ENCODE peak calls at places on chromosomes 12 and 14, in nine cellular contexts. Y is stomach, M is vagina, P is suprapubic skin, S is sigmoid colon, D is GM12892, G is breast epithelium, T is transverse colon, H is GM23338. O is an unnamed sample.
A peak's percentile ranks its signal among the peaks of the same experiment; 100 is the strongest.

GRCh38 chr14:102087762-102088011 is 843 bp upstream of the HSP90AA1 start:
- DNase-seq in Y (no peak), M (no peak), P (no peak), S (no peak), D (no peak), G (no peak), T (no peak), H (peak; percentile 52), O (no peak)

GRCh38 chr14:94380225-94381148 is 7.9 kb downstream of the SERPINA1 start:
- DNase-seq in Y (no peak), M (no peak), P (no peak), S (peak; percentile 29), D (no peak), G (no peak), T (no peak), H (no peak), O (no peak)

GRCh38 chr12:89918172-89918880 is 209.7 kb upstream of the ATP2B1 start:
- DNase-seq in Y (no peak), M (no peak), P (no peak), S (no peak), D (no peak), G (no peak), T (peak; percentile 51), H (no peak), O (no peak)

GRCh38 chr12:22100952-22101748 is 55.1 kb downstream of the CMAS start:
- DNase-seq in Y (peak; percentile 46), M (no peak), P (no peak), S (no peak), D (no peak), G (no peak), T (peak; percentile 31), H (peak; percentile 86), O (no peak)

GRCh38 chr12:33514893-33515292 is 75.3 kb upstream of the SYT10 start:
- DNase-seq in Y (no peak), M (no peak), P (no peak), S (no peak), D (no peak), G (no peak), T (no peak), H (peak; percentile 60), O (no peak)

GRCh38 chr12:130016194-130016593 is 112.4 kb upstream of the TMEM132D start:
- DNase-seq in Y (no peak), M (no peak), P (no peak), S (no peak), D (no peak), G (peak; percentile 67), T (no peak), H (no peak), O (no peak)

GRCh38 chr14:64755661-64756265 is 51.5 kb downstream of the PLEKHG3 start:
- DNase-seq in Y (no peak), M (no peak), P (no peak), S (no peak), D (no peak), G (no peak), T (peak; percentile 81), H (no peak), O (no peak)

GRCh38 chr12:73514672-73515071 is 1023.0 kb upstream of the ATXN7L3B start:
- DNase-seq in Y (no peak), M (no peak), P (no peak), S (no peak), D (no peak), G (no peak), T (no peak), H (peak; percentile 56), O (no peak)

GRCh38 chr12:119363037-119363436 is 28.5 kb downstream of the CCDC60 start:
- DNase-seq in Y (no peak), M (no peak), P (no peak), S (no peak), D (no peak), G (no peak), T (no peak), H (no peak), O (no peak)

GRCh38 chr12:93740721-93741120 is 63.5 kb downstream of the CRADD start:
- DNase-seq in Y (no peak), M (no peak), P (no peak), S (no peak), D (no peak), G (no peak), T (no peak), H (peak; percentile 11), O (no peak)

GRCh38 chr14:25150934-25151790 is 101.2 kb upstream of the STXBP6 start:
- DNase-seq in Y (no peak), M (no peak), P (no peak), S (no peak), D (no peak), G (no peak), T (no peak), H (peak; percentile 82), O (no peak)

GRCh38 chr12:32217354-32218310 is 111.0 kb downstream of the BICD1 start:
- DNase-seq in Y (no peak), M (no peak), P (no peak), S (no peak), D (no peak), G (no peak), T (peak; percentile 8), H (no peak), O (no peak)

GRCh38 chr14:68977137-68977740 is 1.9 kb downstream of the ACTN1 start:
- DNase-seq in Y (no peak), M (no peak), P (no peak), S (no peak), D (no peak), G (no peak), T (no peak), H (no peak), O (no peak)

GRCh38 chr14:68974759-68975347 is 4.2 kb downstream of the ACTN1 start:
- DNase-seq in Y (no peak), M (no peak), P (no peak), S (peak; percentile 76), D (no peak), G (no peak), T (no peak), H (no peak), O (no peak)

GRCh38 chr14:68973639-68974038 is 5.5 kb downstream of the ACTN1 start:
- DNase-seq in Y (no peak), M (no peak), P (no peak), S (peak; percentile 64), D (no peak), G (no peak), T (no peak), H (no peak), O (no peak)

GRCh38 chr14:68976160-68977067 is 2.7 kb downstream of the ACTN1 start:
- DNase-seq in Y (no peak), M (no peak), P (no peak), S (peak; percentile 93), D (no peak), G (peak; percentile 64), T (peak; percentile 52), H (no peak), O (no peak)

DNA sequence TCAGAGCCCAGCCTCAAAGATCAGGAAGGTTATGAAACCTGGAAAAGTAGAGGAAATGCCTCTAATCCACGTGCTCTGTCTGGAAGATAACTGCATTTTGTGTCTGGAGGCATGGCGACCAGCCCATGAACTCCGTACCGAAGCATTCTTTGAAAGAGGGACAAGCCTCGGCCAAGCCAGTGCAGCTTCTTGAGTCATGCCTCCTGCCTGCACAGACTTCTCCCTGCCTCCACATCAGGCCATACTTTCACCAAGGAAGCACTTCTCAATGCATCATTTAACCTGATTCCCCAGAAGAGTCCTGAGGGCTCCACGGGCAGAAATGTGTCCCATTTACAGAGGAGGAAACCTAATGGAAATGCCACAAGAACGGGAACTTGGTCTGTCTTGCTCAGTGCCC is 3.4 kb downstream of the ACTN1 start:
- DNase-seq in Y (no peak), M (no peak), P (no peak), S (peak; percentile 89), D (no peak), G (peak; percentile 52), T (no peak), H (no peak), O (no peak)
- TF ChIP-seq POLR2AphosphoS5 in Y (no peak), M (no peak), P (no peak), S (peak; percentile 62), D (no peak), G (no peak), T (peak; percentile 15), H (no peak), O (no peak)

GRCh38 chr14:75147423-75148071 is 20.7 kb upstream of the NEK9 start:
- DNase-seq in Y (peak; percentile 69), M (no peak), P (peak; percentile 90), S (peak; percentile 92), D (no peak), G (peak; percentile 95), T (peak; percentile 53), H (peak; percentile 81), O (no peak)
- TF ChIP-seq POLR2AphosphoS5 in Y (peak; percentile 54), M (no peak), P (no peak), S (peak; percentile 42), D (no peak), G (peak; percentile 66), T (peak; percentile 62), H (no peak), O (no peak)

GRCh38 chr12:77236066-77236465 is 170.7 kb upstream of the E2F7 start:
- DNase-seq in Y (no peak), M (no peak), P (no peak), S (no peak), D (no peak), G (no peak), T (no peak), H (no peak), O (no peak)

GRCh38 chr12:77229640-77230442 is 164.5 kb upstream of the E2F7 start:
- DNase-seq in Y (no peak), M (no peak), P (no peak), S (no peak), D (no peak), G (no peak), T (no peak), H (peak; percentile 47), O (no peak)

GRCh38 chr12:77232045-77232444 is 166.7 kb upstream of the E2F7 start:
- DNase-seq in Y (no peak), M (no peak), P (no peak), S (no peak), D (no peak), G (no peak), T (no peak), H (no peak), O (no peak)

GRCh38 chr12:77228376-77228775 is 163.0 kb upstream of the E2F7 start:
- DNase-seq in Y (no peak), M (no peak), P (no peak), S (no peak), D (no peak), G (no peak), T (no peak), H (no peak), O (no peak)

GRCh38 chr12:77231548-77231947 is 166.2 kb upstream of the E2F7 start:
- DNase-seq in Y (peak; percentile 92), M (no peak), P (peak; percentile 88), S (peak; percentile 82), D (no peak), G (peak; percentile 45), T (peak; percentile 63), H (no peak), O (no peak)
- TF ChIP-seq POLR2AphosphoS5 in Y (no peak), M (no peak), P (no peak), S (no peak), D (no peak), G (peak; percentile 43), T (no peak), H (no peak), O (no peak)

DNA sequence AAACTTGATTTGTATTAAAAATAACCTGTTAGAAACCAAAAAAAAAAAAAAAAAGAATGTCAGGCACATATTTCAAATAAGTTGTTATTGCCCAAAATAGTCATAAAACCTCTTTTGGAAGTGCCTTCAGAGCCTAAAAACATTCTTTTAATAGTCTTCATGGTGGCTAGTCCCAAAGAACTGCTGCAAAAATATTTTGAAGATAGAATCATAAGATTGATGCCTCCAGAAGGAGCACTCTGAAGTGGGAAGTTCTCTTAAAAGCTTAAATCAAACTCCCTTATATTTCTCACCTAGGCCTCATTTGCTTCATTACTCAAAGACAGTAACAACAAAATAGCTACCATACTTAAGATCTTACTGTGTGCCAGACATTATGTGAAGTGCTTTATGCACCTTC is 27.2 kb upstream of the NT5DC3 start:
- DNase-seq in Y (no peak), M (no peak), P (no peak), S (no peak), D (no peak), G (no peak), T (no peak), H (no peak), O (no peak)
- TF ChIP-seq POLR2AphosphoS5 in Y (no peak), M (no peak), P (no peak), S (peak; percentile 47), D (no peak), G (no peak), T (no peak), H (no peak), O (no peak)